ENCODE peak calls at places on chromosomes 1 and 21, in five cellular contexts. K is mesenchymal stem cell, S is HT1080, T is EL, W is spleen. M is an unnamed sample.

GRCh38 chr1:3170566-3171453 is 101.8 kb downstream of the PRDM16 start:
- DNase-seq in K (peak), S (no peak), T (no peak), W (no peak), M (peak)

GRCh38 chr1:32539584-32540571 is 651 bp downstream of the ZBTB8A start:
- DNase-seq in K (peak), S (peak), T (peak), W (no peak), M (peak)

GRCh38 chr1:119001181-119002018 is 13.3 kb upstream of the TBX15 start:
- DNase-seq in K (no peak), S (no peak), T (peak), W (peak), M (peak)

GRCh38 chr21:44974676-44975075 is 34.8 kb downstream of the SLX9 start:
- DNase-seq in K (no peak), S (no peak), T (no peak), W (no peak), M (no peak)

GRCh38 chr1:246106342-246106763 is 400.7 kb downstream of the SMYD3 start:
- DNase-seq in K (peak), S (no peak), T (no peak), W (no peak), M (no peak)

GRCh38 chr1:248793592-248793991 is 32.1 kb downstream of the SH3BP5L start:
- DNase-seq in K (no peak), S (no peak), T (no peak), W (no peak), M (no peak)

GRCh38 chr1:18723206-18723605 is 92.6 kb downstream of the PAX7 start:
- DNase-seq in K (no peak), S (no peak), T (no peak), W (no peak), M (no peak)

GRCh38 chr1:2330511-2331199 is 60.7 kb downstream of the MORN1 start:
- DNase-seq in K (no peak), S (peak), T (peak), W (no peak), M (peak)

GRCh38 chr1:227112538-227112937 is 172.4 kb downstream of the COQ8A start:
- DNase-seq in K (no peak), S (no peak), T (no peak), W (no peak), M (no peak)

GRCh38 chr1:225911207-225912130 is 12.6 kb downstream of the PYCR2 start:
- DNase-seq in K (peak), S (peak), T (peak), W (peak), M (peak)

GRCh38 chr1:171460018-171460585 is 25.2 kb upstream of the PRRC2C start:
- DNase-seq in K (no peak), S (no peak), T (no peak), W (no peak), M (no peak)

GRCh38 chr1:201004732-201005131 is 18.8 kb downstream of the KIF21B start:
- DNase-seq in K (no peak), S (no peak), T (no peak), W (no peak), M (no peak)

GRCh38 chr1:25562101-25562927 is 18.9 kb downstream of the LDLRAP1 start:
- DNase-seq in K (no peak), S (no peak), T (no peak), W (peak), M (no peak)

GRCh38 chr1:89941110-89941770 is 53.7 kb upstream of the ZNF326 start:
- DNase-seq in K (no peak), S (no peak), T (no peak), W (no peak), M (no peak)

GRCh38 chr1:118290046-118290445 is 105.0 kb upstream of the SPAG17 start:
- DNase-seq in K (no peak), S (no peak), T (no peak), W (no peak), M (no peak)

GRCh38 chr21:31730687-31731111 is 1.2 kb downstream of the SCAF4 start:
- DNase-seq in K (peak), S (no peak), T (no peak), W (no peak), M (no peak)

GRCh38 chr21:27277122-27277521 is 310.2 kb upstream of the ADAMTS5 start:
- DNase-seq in K (peak), S (no peak), T (peak), W (no peak), M (no peak)

GRCh38 chr1:9653195-9653782 is 1.8 kb downstream of the PIK3CD start:
- DNase-seq in K (no peak), S (no peak), T (no peak), W (no peak), M (no peak)

GRCh38 chr21:39087238-39087975 is 95.8 kb downstream of the PSMG1 start:
- DNase-seq in K (no peak), S (no peak), T (no peak), W (no peak), M (peak)

GRCh38 chr1:217747156-217747769 is 116.1 kb downstream of the SPATA17 start:
- DNase-seq in K (peak), S (peak), T (peak), W (no peak), M (no peak)

GRCh38 chr21:41009398-41010177 is 158.4 kb upstream of the BACE2 start:
- DNase-seq in K (no peak), S (no peak), T (no peak), W (no peak), M (no peak)

GRCh38 chr1:168917796-168918195 is 188.7 kb upstream of the ATP1B1 start:
- DNase-seq in K (no peak), S (no peak), T (no peak), W (no peak), M (no peak)

GRCh38 chr1:68188060-68188538 is 44.2 kb downstream of the WLS start:
- DNase-seq in K (peak), S (no peak), T (no peak), W (no peak), M (no peak)

GRCh38 chr1:2984399-2985061 is 36.7 kb upstream of the ACTRT2 start:
- DNase-seq in K (no peak), S (no peak), T (no peak), W (peak), M (no peak)

GRCh38 chr1:41898191-41898713 is 20.5 kb downstream of the HIVEP3 start:
- DNase-seq in K (peak), S (peak), T (peak), W (no peak), M (no peak)

GRCh38 chr1:121586369-121587229 is 401.8 kb downstream of the SRGAP2C start:
- DNase-seq in K (peak), S (peak), T (peak), W (no peak), M (no peak)

GRCh38 chr1:211356723-211357418 is 30.2 kb downstream of the TRAF5 start:
- DNase-seq in K (no peak), S (no peak), T (peak), W (no peak), M (no peak)

GRCh38 chr1:93701619-93702018 is 20.0 kb upstream of the BCAR3 start:
- DNase-seq in K (peak), S (peak), T (peak), W (no peak), M (no peak)

GRCh38 chr1:161068306-161069200 is 1.1 kb downstream of the ARHGAP30 start:
- DNase-seq in K (no peak), S (peak), T (peak), W (peak), M (peak)

GRCh38 chr21:36753556-36753955 is 54.6 kb downstream of the SIM2 start:
- DNase-seq in K (peak), S (peak), T (peak), W (no peak), M (no peak)

GRCh38 chr1:60916178-60916577 is 166.2 kb upstream of the NFIA start:
- DNase-seq in K (no peak), S (no peak), T (no peak), W (no peak), M (no peak)